ENCODE peak calls at places on chromosome 11, in five cellular contexts. T, X, N, U and Y are unnamed samples.
A peak's percentile ranks its signal among the peaks of the same experiment; 100 is the strongest.

GRCh38 chr11:3835752-3836151 is 5.0 kb downstream of the RHOG start:
- DNase-seq in T (no peak), X (no peak), N (peak; percentile 79), U (peak; percentile 36), Y (no peak)

GRCh38 chr11:65662247-65662801 is 392 bp downstream of the RELA start:
- DNase-seq in T (no peak), X (peak; percentile 54), N (no peak), U (no peak), Y (no peak)

GRCh38 chr11:131637469-131638175 is 267.2 kb downstream of the NTM start:
- DNase-seq in T (peak; percentile 53), X (no peak), N (no peak), U (no peak), Y (no peak)

GRCh38 chr11:43987384-43988039 is 45.1 kb downstream of the C11orf96 start:
- DNase-seq in T (peak; percentile 74), X (peak; percentile 84), N (peak; percentile 59), U (peak; percentile 48), Y (peak; percentile 53)

GRCh38 chr11:17846852-17847453 is 112.4 kb downstream of the KCNC1 start:
- DNase-seq in T (peak; percentile 37), X (peak; percentile 18), N (no peak), U (no peak), Y (no peak)

GRCh38 chr11:14657841-14658240 is 14.2 kb downstream of the PDE3B start:
- DNase-seq in T (no peak), X (no peak), N (no peak), U (no peak), Y (no peak)

GRCh38 chr11:32225491-32226285 is 134.8 kb downstream of the RCN1 start:
- DNase-seq in T (no peak), X (no peak), N (no peak), U (no peak), Y (no peak)

GRCh38 chr11:95148421-95148820 is 58.8 kb downstream of the ENDOD1 start:
- DNase-seq in T (no peak), X (no peak), N (no peak), U (no peak), Y (no peak)

GRCh38 chr11:19628018-19628417 is 84.6 kb upstream of the NAV2 start:
- DNase-seq in T (peak; percentile 41), X (peak; percentile 89), N (no peak), U (no peak), Y (peak; percentile 59)

GRCh38 chr11:13298765-13299164 is 21.2 kb downstream of the BMAL1 start:
- DNase-seq in T (no peak), X (no peak), N (no peak), U (no peak), Y (no peak)

GRCh38 chr11:75028321-75029097 is 39.8 kb downstream of the NEU3 start:
- DNase-seq in T (no peak), X (no peak), N (no peak), U (no peak), Y (no peak)

GRCh38 chr11:35045219-35045819 is 93.7 kb upstream of the CD44 start:
- DNase-seq in T (no peak), X (no peak), N (no peak), U (no peak), Y (peak; percentile 79)

GRCh38 chr11:80320765-80321164 is 879.9 kb upstream of the TENM4 start:
- DNase-seq in T (peak; percentile 16), X (no peak), N (no peak), U (no peak), Y (no peak)

GRCh38 chr11:44270403-44271192 is 39.3 kb downstream of the ALX4 start:
- DNase-seq in T (no peak), X (no peak), N (no peak), U (no peak), Y (no peak)

GRCh38 chr11:77211594-77212251 is 83.7 kb downstream of the MYO7A start:
- DNase-seq in T (no peak), X (no peak), N (no peak), U (no peak), Y (no peak)

GRCh38 chr11:19730373-19730772 is 17.7 kb downstream of the NAV2 start:
- DNase-seq in T (no peak), X (no peak), N (peak; percentile 81), U (peak; percentile 69), Y (no peak)

GRCh38 chr11:106619320-106619990 is 398.8 kb downstream of the GUCY1A2 start:
- DNase-seq in T (no peak), X (peak; percentile 54), N (no peak), U (no peak), Y (no peak)

GRCh38 chr11:35583126-35583525 is 35.1 kb upstream of the FJX1 start:
- DNase-seq in T (peak; percentile 20), X (peak; percentile 96), N (no peak), U (no peak), Y (no peak)